ENCODE peak calls at places on chromosomes 2 and 18, in four cellular contexts. G is H1, D is GM12878, J is HepG2. A is an unnamed sample.

GRCh38 chr18:74734013-74734444 is 136.4 kb downstream of the ZNF407 start:
- DNase-seq in G (no peak), D (no peak), J (peak), A (no peak)

GRCh38 chr18:27604583-27604982 is 419.5 kb upstream of the CHST9 start:
- DNase-seq in G (no peak), D (no peak), J (no peak), A (no peak)

GRCh38 chr2:187461294-187462261 is 13.5 kb upstream of the CALCRL start:
- DNase-seq in G (no peak), D (no peak), J (peak), A (no peak)

GRCh38 chr2:152335016-152335850 is at the start of gene FMNL2:
- DNase-seq in G (peak), D (peak), J (peak), A (peak)

GRCh38 chr2:163556511-163556910 is 179.3 kb downstream of the FIGN start:
- DNase-seq in G (no peak), D (no peak), J (no peak), A (no peak)

GRCh38 chr18:8411492-8411891 is 197.7 kb upstream of the RAB12 start:
- DNase-seq in G (no peak), D (no peak), J (no peak), A (no peak)

GRCh38 chr18:49645836-49646235 is 84.0 kb downstream of the LIPG start:
- DNase-seq in G (no peak), D (no peak), J (no peak), A (no peak)

GRCh38 chr2:28348149-28348567 is 44.5 kb upstream of the FOSL2 start:
- DNase-seq in G (no peak), D (no peak), J (no peak), A (no peak)

GRCh38 chr2:175002547-175003274 is 2.5 kb downstream of the CHN1 start:
- DNase-seq in G (no peak), D (no peak), J (no peak), A (no peak)

GRCh38 chr2:106137944-106138903 is 55.9 kb downstream of the UXS1 start:
- DNase-seq in G (no peak), D (no peak), J (no peak), A (no peak)

GRCh38 chr2:173766537-173767289 is 198.5 kb downstream of the SP3 start:
- DNase-seq in G (peak), D (no peak), J (no peak), A (no peak)

GRCh38 chr2:86372641-86373502 is 35.4 kb upstream of the REEP1 start:
- DNase-seq in G (peak), D (no peak), J (peak), A (peak)

GRCh38 chr18:61333746-61334490 is 688 bp downstream of the CDH20 start:
- DNase-seq in G (peak), D (no peak), J (no peak), A (peak)

GRCh38 chr2:167059173-167059572 is 170.9 kb downstream of the XIRP2 start:
- DNase-seq in G (no peak), D (no peak), J (no peak), A (no peak)

GRCh38 chr2:1503471-1504310 is 90.4 kb downstream of the TPO start:
- DNase-seq in G (no peak), D (no peak), J (no peak), A (no peak)

GRCh38 chr2:96942907-96943632 is 43.3 kb downstream of the FAM178B start:
- DNase-seq in G (no peak), D (no peak), J (no peak), A (no peak)

GRCh38 chr2:44684559-44684958 is 256.9 kb upstream of the SIX3 start:
- DNase-seq in G (no peak), D (no peak), J (no peak), A (no peak)

GRCh38 chr18:75844102-75844604 is 416.6 kb upstream of the SMIM21 start:
- DNase-seq in G (no peak), D (no peak), J (no peak), A (no peak)

GRCh38 chr2:4135765-4136164 is 432.4 kb downstream of the DCDC2C start:
- DNase-seq in G (no peak), D (no peak), J (no peak), A (no peak)

GRCh38 chr2:72144746-72145657 is 2.7 kb downstream of the CYP26B1 start:
- DNase-seq in G (peak), D (no peak), J (peak), A (peak)

GRCh38 chr2:3451926-3452671 is 67.2 kb downstream of the ADI1 start:
- DNase-seq in G (peak), D (no peak), J (no peak), A (no peak)

GRCh38 chr2:241659150-241659739 is 21.8 kb downstream of the ATG4B start:
- DNase-seq in G (peak), D (no peak), J (peak), A (no peak)

GRCh38 chr18:63137999-63138448 is 181.5 kb downstream of the BCL2 start:
- DNase-seq in G (no peak), D (no peak), J (no peak), A (no peak)

GRCh38 chr2:168583710-168584521 is 127.8 kb downstream of the CERS6 start:
- DNase-seq in G (no peak), D (no peak), J (no peak), A (no peak)

GRCh38 chr2:207897541-207898353 is 127.6 kb downstream of the PLEKHM3 start:
- DNase-seq in G (no peak), D (no peak), J (peak), A (no peak)
- TF ChIP-seq SUZ12 in G (no peak), D (no peak), J (no peak), A (no peak)

DNA sequence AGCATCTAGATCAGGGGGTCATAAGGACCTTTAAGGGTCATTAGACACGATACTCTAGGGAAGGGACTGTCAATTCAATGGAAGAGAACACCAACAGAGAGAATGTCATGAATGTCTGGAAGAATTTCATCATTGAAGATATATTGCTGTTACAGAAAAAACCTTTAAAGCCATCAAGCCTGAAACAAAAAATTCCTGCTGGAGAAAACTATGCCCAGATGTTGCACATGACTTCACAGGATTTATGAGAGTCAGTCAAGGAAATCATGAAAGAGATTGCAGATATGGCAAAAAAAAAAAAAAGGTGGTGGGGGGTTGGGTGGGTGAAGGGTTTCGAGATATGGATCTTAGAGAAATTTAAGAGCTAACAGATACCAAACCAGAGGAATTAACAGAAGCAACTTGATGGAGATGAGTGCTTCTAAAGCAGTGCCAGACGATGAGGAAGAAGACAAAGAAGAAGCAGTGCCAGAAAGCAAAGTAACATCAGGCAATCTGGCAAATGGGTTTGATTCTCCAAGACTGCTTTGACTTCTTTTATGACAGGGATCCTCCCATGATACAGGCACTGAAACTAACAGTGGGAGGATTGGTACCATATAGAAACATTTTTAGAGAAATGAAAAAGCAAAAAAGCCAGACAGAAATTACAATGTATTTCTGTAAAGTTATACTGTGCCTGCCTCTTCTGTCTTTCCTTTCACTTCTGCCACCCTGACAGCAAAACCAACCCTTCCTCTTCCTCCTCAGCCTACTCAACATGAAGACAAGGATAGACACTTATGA is 28.5 kb downstream of the MAP4K3 start:
- DNase-seq in G (no peak), D (peak), J (no peak), A (no peak)
- TF ChIP-seq YY1 in G (no peak), D (no peak), J (no peak), A (no peak)

GRCh38 chr2:234673961-234674759 is 177.3 kb upstream of the ARL4C start:
- DNase-seq in G (no peak), D (no peak), J (no peak), A (no peak)

GRCh38 chr2:234676109-234676858 is 179.4 kb upstream of the ARL4C start:
- DNase-seq in G (no peak), D (no peak), J (peak), A (no peak)

GRCh38 chr2:234676859-234677450 is 180.1 kb upstream of the ARL4C start:
- DNase-seq in G (no peak), D (no peak), J (peak), A (no peak)

GRCh38 chr2:234673501-234673900 is 176.6 kb upstream of the ARL4C start:
- DNase-seq in G (no peak), D (no peak), J (no peak), A (no peak)

DNA sequence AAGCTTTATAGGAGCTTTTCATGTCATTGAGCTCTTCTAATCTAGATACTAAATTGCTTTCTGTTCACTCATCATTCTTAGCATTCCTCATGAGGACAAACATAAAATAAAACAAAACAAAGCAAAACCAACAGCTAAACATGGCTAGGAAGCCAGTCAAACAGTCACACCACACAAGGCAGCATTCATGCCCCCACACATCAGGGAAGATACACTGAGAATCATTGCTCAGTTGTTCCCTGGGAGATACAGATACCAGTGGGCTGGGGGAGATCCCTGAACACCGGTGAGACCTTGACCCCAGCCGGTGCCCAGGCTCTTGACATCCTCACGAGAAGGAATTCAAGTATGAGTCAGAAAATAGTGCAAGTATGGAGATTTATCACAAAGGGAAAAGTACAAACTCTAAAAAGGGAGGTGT is 177.9 kb upstream of the ARL4C start:
- DNase-seq in G (no peak), D (no peak), J (peak), A (no peak)
- TF ChIP-seq SUZ12 in G (no peak), D (no peak), J (no peak), A (no peak)

DNA sequence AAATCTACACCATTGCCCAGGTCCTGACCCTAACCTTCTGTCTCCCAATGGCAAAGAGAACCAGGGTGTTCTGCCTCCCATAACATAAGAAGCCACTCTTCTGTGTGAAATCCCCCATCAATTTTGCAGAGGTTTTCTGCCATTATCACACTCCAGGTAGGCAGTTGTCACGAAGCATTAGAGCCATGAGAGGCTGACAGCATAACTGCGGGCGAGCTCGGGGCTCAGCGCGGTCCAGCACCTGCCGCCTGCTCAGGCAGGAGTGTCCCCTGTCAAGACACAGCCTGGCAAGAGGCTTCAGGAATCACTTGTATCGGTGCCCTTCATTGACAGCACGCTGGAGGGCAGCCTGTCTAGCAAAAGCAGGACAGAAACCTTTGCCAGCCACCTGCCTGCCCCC is 251.2 kb downstream of the SATB2 start:
- DNase-seq in G (no peak), D (no peak), J (no peak), A (no peak)
- TF ChIP-seq YY1 in G (no peak), D (no peak), J (no peak), A (no peak)

DNA sequence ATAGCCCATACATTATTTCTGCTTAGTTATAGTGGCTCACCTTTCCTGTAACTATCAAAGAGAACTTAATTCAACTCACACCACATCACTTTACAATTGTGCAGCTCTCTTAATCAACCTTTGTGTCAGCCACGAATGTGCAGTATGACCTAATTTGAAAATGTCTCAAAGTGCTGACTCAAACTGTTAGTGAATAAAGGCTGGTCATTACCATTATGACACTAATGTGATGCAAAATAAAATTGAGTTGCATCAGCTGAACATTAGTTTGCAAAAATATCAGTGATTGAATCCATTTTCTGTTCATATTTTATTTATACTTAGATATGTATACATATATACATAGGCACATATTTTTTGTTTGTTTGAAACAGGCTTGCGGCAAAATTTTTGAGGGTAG is 251.8 kb downstream of the MEIS1 start:
- DNase-seq in G (no peak), D (no peak), J (no peak), A (no peak)
- TF ChIP-seq SUZ12 in G (no peak), D (no peak), J (no peak), A (no peak)

DNA sequence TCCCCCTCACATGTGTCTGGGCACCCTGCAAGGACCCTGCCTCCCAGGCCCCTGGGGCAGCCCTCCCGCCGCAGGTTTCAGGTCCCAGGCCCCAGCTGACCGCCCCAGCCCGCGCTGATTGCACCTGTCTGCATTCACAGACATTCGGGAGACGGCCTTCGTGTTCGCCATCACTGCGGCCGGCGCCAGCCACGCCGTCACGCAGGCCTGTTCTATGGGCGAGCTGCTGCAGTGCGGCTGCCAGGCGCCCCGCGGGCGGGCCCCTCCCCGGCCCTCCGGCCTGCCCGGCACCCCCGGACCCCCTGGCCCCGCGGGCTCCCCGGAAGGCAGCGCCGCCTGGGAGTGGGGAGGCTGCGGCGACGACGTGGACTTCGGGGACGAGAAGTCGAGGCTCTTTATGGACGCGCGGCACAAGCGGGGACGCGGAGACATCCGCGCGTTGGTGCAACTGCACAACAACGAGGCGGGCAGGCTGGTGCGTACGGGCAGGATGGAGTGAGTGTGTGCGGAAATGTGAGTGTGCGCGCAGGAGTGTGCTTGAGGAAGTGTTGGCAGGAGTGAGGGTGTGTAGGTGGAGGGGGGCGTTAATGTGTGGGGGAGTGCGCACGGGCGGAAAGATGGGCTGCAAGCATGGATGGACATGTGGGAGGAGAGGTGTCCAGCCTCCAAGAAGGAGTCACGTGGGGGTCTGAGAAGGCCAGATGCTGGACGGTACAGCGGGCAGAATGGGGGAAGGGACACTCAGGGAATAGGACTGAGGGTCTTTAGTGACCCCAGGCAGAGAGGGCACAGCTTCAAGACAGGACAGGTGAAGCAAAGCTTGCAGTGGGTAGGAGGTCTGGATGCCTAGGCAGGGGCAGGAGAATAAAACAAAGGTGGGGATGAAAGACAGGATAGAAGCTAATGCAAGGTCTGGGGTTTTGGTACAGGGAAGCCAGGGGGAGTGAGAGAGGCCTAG is 9.0 kb upstream of the WNT10A start:
- DNase-seq in G (no peak), D (no peak), J (no peak), A (no peak)
- TF ChIP-seq YY1 in G (no peak), D (no peak), J (no peak), A (no peak)

A was measured in NT2/D1.